ENCODE peak calls at places on chromosomes 12 and 14, in four cellular contexts. One of them, this sample, is unnamed. For H3K4me1, the result is how much of the 10 kb centered on the place peaks cover.

GRCh38 chr12:29796823-29797263 is 13.1 kb upstream of the TMTC1 start:
- DNase-seq in HepG2: no peak
- DNase-seq in H1: no peak
- DNase-seq in GM12878: no peak
- DNase-seq in this sample: no peak

GRCh38 chr12:1815814-1816729 is 4.3 kb upstream of the LRTM2 start:
- DNase-seq in H1: no peak
- DNase-seq in HepG2: peak
- DNase-seq in GM12878: no peak
- DNase-seq in this sample: no peak

GRCh38 chr12:115922952-115923564 is 354.4 kb downstream of the MED13L start:
- DNase-seq in HepG2: peak
- DNase-seq in H1: no peak
- DNase-seq in GM12878: no peak
- DNase-seq in this sample: peak

GRCh38 chr12:15757553-15758255 is 31.5 kb downstream of the EPS8 start:
- DNase-seq in HepG2: peak
- DNase-seq in H1: no peak
- DNase-seq in GM12878: no peak
- DNase-seq in this sample: no peak

GRCh38 chr12:93299262-93299846 is 78.4 kb upstream of the NUDT4 start:
- DNase-seq in HepG2: no peak
- DNase-seq in GM12878: no peak
- DNase-seq in H1: no peak
- DNase-seq in this sample: no peak

GRCh38 chr14:94677239-94677612 is 65.0 kb downstream of the SERPINA3 start:
- DNase-seq in HepG2: no peak
- DNase-seq in GM12878: no peak
- DNase-seq in H1: no peak
- DNase-seq in this sample: no peak

GRCh38 chr12:2322554-2323120 is 269.9 kb downstream of the CACNA1C start:
- DNase-seq in GM12878: no peak
- DNase-seq in H1: no peak
- DNase-seq in HepG2: no peak
- DNase-seq in this sample: no peak

GRCh38 chr12:53220857-53221202 is 11.2 kb downstream of the RARG start:
- DNase-seq in GM12878: peak
- DNase-seq in HepG2: peak
- DNase-seq in H1: no peak
- DNase-seq in this sample: peak

GRCh38 chr12:132560831-132561783 is 49.3 kb downstream of the LRCOL1 start:
- DNase-seq in H1: peak
- DNase-seq in HepG2: peak
- DNase-seq in GM12878: peak
- DNase-seq in this sample: peak

DNA sequence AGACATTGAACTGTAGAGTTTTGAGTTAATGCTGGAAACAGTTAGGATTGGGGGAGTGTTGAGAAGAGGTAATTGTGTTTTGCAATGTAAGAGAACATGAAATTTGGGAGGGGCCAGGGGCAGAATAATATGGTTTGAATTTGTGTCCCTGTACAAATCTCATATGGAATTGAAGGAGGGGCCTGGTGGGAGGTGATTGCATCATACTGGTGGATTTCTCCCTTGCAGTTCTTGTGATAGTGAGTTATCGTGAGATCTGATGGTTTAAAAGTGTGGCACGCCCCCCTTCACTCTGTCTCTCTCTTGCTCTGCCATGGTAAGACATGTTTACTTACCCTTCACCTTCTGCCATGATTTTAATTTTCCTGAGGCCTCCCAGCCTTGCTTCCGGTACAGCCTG is 876.0 kb upstream of the FBXO33 start:
- DNase-seq in HepG2: no peak
- DNase-seq in H1: no peak
- DNase-seq in GM12878: no peak
- DNase-seq in this sample: no peak
- H3K9ac ChIP-seq in HepG2: no peak
- H3K9ac ChIP-seq in H1: no peak
- H3K9ac ChIP-seq in GM12878: no peak
- H3K9ac ChIP-seq in this sample: no peak

GRCh38 chr14:54774824-54775223 is 127.8 kb downstream of the GCH1 start:
- DNase-seq in HepG2: no peak
- DNase-seq in GM12878: no peak
- DNase-seq in H1: no peak
- DNase-seq in this sample: no peak
- H3K4me1 ChIP-seq in HepG2: under half
- H3K4me1 ChIP-seq in GM12878: under half
- H3K4me1 ChIP-seq in H1: under half
- H3K4me1 ChIP-seq in this sample: under half

GRCh38 chr14:100677925-100678765 is 48.5 kb upstream of the DLK1 start:
- DNase-seq in H1: no peak
- DNase-seq in HepG2: no peak
- DNase-seq in GM12878: no peak
- DNase-seq in this sample: no peak
- TF ChIP-seq SUZ12 in H1: no peak
- TF ChIP-seq SUZ12 in HepG2: no peak
- TF ChIP-seq SUZ12 in GM12878: no peak
- TF ChIP-seq SUZ12 in this sample: no peak

DNA sequence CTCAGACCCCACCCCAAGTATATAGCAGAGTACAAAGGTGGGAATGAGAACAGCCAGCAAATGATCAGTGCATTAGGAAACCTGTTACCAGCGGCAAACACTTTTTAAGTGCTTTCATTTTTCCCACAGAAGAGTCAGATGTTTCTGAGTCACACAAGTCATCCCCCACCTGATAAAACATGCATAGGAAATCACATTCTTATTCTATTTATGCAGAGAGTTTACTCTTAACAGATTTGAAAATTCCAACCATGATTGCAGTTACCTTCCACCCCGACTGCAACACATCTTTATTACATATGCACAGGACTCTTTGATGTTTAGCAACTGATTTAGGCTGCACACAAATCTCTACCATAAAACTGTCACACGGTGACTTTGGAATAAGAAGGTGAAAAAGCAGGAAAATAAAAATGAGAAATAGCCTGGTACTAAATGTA is 236.4 kb downstream of the PAWR start:
- DNase-seq in GM12878: no peak
- DNase-seq in HepG2: peak
- DNase-seq in H1: no peak
- DNase-seq in this sample: no peak
- H3K9ac ChIP-seq in GM12878: no peak
- H3K9ac ChIP-seq in HepG2: no peak
- H3K9ac ChIP-seq in H1: no peak
- H3K9ac ChIP-seq in this sample: no peak

GRCh38 chr12:75890141-75890540 is 141.4 kb downstream of the PHLDA1 start:
- DNase-seq in GM12878: no peak
- DNase-seq in H1: no peak
- DNase-seq in HepG2: no peak
- DNase-seq in this sample: no peak
- H3K4me1 ChIP-seq in GM12878: under half
- H3K4me1 ChIP-seq in H1: under half
- H3K4me1 ChIP-seq in HepG2: under half
- H3K4me1 ChIP-seq in this sample: under half

DNA sequence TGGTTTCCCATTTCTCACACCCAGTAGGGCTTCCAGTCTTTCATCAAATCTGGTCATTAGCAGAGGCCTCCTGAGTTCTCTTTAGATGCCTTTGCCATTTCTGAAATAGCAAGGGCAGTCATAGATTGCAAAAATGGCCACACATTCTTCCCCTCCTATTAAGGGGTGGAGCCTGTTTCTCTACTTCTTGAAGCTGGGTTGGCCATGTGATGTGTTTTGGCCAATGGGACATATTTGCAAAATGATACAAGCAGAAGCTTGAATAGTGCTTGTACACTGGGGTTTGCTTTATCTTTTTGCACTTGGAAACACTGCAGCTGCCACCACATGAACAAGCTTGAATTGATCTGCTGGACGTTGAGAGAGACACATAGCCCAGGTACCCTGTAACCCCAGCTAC is 109.3 kb downstream of the VRK1 start:
- DNase-seq in H1: no peak
- DNase-seq in HepG2: no peak
- DNase-seq in GM12878: no peak
- DNase-seq in this sample: no peak
- TF ChIP-seq SUZ12 in H1: no peak
- TF ChIP-seq SUZ12 in HepG2: no peak
- TF ChIP-seq SUZ12 in GM12878: no peak
- TF ChIP-seq SUZ12 in this sample: no peak

GRCh38 chr12:124506832-124507153 is 60.6 kb downstream of the NCOR2 start:
- DNase-seq in HepG2: no peak
- DNase-seq in GM12878: no peak
- DNase-seq in H1: no peak
- DNase-seq in this sample: no peak

GRCh38 chr12:124506145-124506831 is 61.1 kb downstream of the NCOR2 start:
- DNase-seq in GM12878: no peak
- DNase-seq in H1: no peak
- DNase-seq in HepG2: no peak
- DNase-seq in this sample: no peak

GRCh38 chr12:124509300-124509675 is 58.1 kb downstream of the NCOR2 start:
- DNase-seq in H1: no peak
- DNase-seq in GM12878: no peak
- DNase-seq in HepG2: no peak
- DNase-seq in this sample: no peak

GRCh38 chr12:124508323-124509096 is 58.9 kb downstream of the NCOR2 start:
- DNase-seq in H1: no peak
- DNase-seq in GM12878: no peak
- DNase-seq in HepG2: no peak
- DNase-seq in this sample: no peak

DNA sequence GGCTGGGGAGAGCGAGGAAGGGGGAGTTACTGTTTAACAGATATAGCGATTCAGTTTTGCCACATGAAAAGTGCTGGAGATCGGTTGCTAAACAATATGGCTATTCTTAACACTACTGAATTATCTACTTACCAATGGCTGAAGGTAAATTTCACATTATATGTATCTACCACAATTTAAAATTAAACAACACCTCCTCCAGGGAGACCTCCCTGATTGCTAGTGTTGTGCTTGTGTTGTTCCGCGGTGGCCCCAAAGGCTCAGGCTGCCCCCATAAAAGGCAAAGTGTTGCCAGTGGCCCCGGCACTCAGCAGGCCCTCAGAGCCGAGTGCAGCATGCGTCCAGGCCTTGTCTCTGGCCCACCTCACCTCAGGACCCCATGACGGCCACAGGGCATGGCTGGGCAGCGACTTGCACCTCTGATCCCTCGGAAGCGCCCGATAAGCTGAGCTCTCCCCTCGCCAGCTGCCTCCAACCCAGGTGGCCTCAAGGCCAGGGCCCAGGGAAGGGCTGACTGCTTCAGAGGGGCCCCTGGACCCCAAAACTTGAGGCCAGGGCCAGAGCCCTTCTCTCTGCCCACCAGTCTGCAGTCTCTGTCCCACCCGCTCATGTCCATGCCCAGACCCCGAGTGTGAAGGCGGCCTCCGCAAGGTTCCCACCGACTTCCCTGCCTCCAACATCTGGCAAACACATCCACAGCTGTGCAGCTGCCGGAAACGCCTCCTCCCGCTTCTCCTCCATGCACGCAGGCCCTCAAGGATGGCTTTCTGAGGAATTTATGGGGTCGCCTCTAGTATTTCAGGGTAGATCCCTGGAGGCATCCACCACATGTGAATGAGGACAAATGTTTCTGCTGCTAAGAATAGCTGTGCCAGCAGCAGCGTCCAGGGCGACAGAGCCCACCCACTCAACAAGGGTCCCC is 60.0 kb downstream of the NCOR2 start:
- DNase-seq in H1: no peak
- DNase-seq in HepG2: no peak
- DNase-seq in GM12878: no peak
- DNase-seq in this sample: no peak
- H3K9ac ChIP-seq in H1: no peak
- H3K9ac ChIP-seq in HepG2: no peak
- H3K9ac ChIP-seq in GM12878: no peak
- H3K9ac ChIP-seq in this sample: no peak

DNA sequence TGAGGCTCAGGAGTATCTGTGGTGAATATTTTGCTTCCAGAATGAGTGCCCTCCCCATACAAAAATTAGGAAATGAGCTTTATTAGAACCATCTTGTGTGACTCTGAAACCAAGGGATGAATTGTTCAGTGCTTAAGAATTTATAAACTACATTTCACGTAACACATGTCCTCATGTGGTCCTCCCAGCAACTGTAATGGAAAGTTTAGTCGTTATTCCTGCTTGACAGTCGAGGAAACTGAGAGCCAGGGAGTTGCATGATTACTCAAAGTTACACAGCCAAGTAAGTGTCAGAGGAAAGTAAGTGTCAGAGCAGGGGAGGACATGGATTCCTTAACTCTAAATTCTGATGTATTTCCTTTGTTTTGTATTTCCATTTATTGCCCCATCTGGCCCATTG is 453.9 kb downstream of the FUT8 start:
- DNase-seq in HepG2: no peak
- DNase-seq in GM12878: no peak
- DNase-seq in H1: no peak
- DNase-seq in this sample: no peak
- H3K4me1 ChIP-seq in HepG2: under half
- H3K4me1 ChIP-seq in GM12878: under half
- H3K4me1 ChIP-seq in H1: under half
- H3K4me1 ChIP-seq in this sample: under half